ENCODE peak calls at places on chromosomes 12 and 14, in four cellular contexts. One of them, this sample, is unnamed.

GRCh38 chr12:105740337-105740736 is 398.4 kb downstream of the NUAK1 start:
- DNase-seq in T-cell: no peak
- DNase-seq in HEK293T: no peak
- DNase-seq in retinal pigment epithelial cell: no peak
- DNase-seq in this sample: peak

GRCh38 chr12:10554228-10554970 is 48.7 kb downstream of the EIF2S3B start:
- DNase-seq in T-cell: peak
- DNase-seq in HEK293T: no peak
- DNase-seq in retinal pigment epithelial cell: no peak
- DNase-seq in this sample: no peak

GRCh38 chr12:127579446-127579845 is 687.5 kb upstream of the TMEM132C start:
- DNase-seq in T-cell: no peak
- DNase-seq in HEK293T: no peak
- DNase-seq in retinal pigment epithelial cell: no peak
- DNase-seq in this sample: no peak

GRCh38 chr14:79265366-79265765 is 945.9 kb downstream of the DIO2 start:
- DNase-seq in T-cell: no peak
- DNase-seq in HEK293T: no peak
- DNase-seq in retinal pigment epithelial cell: no peak
- DNase-seq in this sample: no peak

GRCh38 chr14:39939023-39939422 is 506.8 kb upstream of the FBXO33 start:
- DNase-seq in T-cell: no peak
- DNase-seq in HEK293T: no peak
- DNase-seq in retinal pigment epithelial cell: no peak
- DNase-seq in this sample: no peak

GRCh38 chr12:47602949-47603558 is 102.8 kb downstream of the RPAP3 start:
- DNase-seq in T-cell: no peak
- DNase-seq in HEK293T: no peak
- DNase-seq in retinal pigment epithelial cell: no peak
- DNase-seq in this sample: no peak

GRCh38 chr12:109736552-109737108 is 23.0 kb downstream of the FAM222A start:
- DNase-seq in T-cell: no peak
- DNase-seq in HEK293T: peak
- DNase-seq in retinal pigment epithelial cell: no peak
- DNase-seq in this sample: peak

GRCh38 chr14:72796935-72797334 is 97.0 kb downstream of the DPF3 start:
- DNase-seq in T-cell: no peak
- DNase-seq in HEK293T: no peak
- DNase-seq in retinal pigment epithelial cell: no peak
- DNase-seq in this sample: no peak

GRCh38 chr12:53100466-53101151 is 2.7 kb upstream of the SOAT2 start:
- DNase-seq in T-cell: no peak
- DNase-seq in HEK293T: peak
- DNase-seq in retinal pigment epithelial cell: no peak
- DNase-seq in this sample: no peak

GRCh38 chr14:105034314-105035039 is 13.6 kb upstream of the CDCA4 start:
- DNase-seq in T-cell: no peak
- DNase-seq in HEK293T: no peak
- DNase-seq in retinal pigment epithelial cell: no peak
- DNase-seq in this sample: no peak

GRCh38 chr12:109961612-109962011 is 34.6 kb downstream of the GIT2 start:
- DNase-seq in T-cell: no peak
- DNase-seq in HEK293T: no peak
- DNase-seq in retinal pigment epithelial cell: no peak
- DNase-seq in this sample: no peak

GRCh38 chr12:46843811-46844210 is 18.0 kb upstream of the SLC38A4 start:
- DNase-seq in T-cell: no peak
- DNase-seq in HEK293T: no peak
- DNase-seq in retinal pigment epithelial cell: no peak
- DNase-seq in this sample: no peak

GRCh38 chr12:91331371-91331770 is 148.8 kb upstream of the DCN start:
- DNase-seq in T-cell: no peak
- DNase-seq in HEK293T: no peak
- DNase-seq in retinal pigment epithelial cell: no peak
- DNase-seq in this sample: no peak

GRCh38 chr14:57818511-57818910 is 47.4 kb downstream of the SLC35F4 start:
- DNase-seq in T-cell: no peak
- DNase-seq in HEK293T: no peak
- DNase-seq in retinal pigment epithelial cell: no peak
- DNase-seq in this sample: no peak

GRCh38 chr12:2052861-2053674 is at the start of gene CACNA1C:
- DNase-seq in T-cell: peak
- DNase-seq in HEK293T: peak
- DNase-seq in retinal pigment epithelial cell: peak
- DNase-seq in this sample: peak

GRCh38 chr12:112148031-112148513 is 22.7 kb downstream of the TRAFD1 start:
- DNase-seq in T-cell: no peak
- DNase-seq in HEK293T: no peak
- DNase-seq in retinal pigment epithelial cell: peak
- DNase-seq in this sample: no peak

GRCh38 chr12:67925077-67925476 is 64.2 kb upstream of the IFNG-AS1 start:
- DNase-seq in T-cell: no peak
- DNase-seq in HEK293T: no peak
- DNase-seq in retinal pigment epithelial cell: no peak
- DNase-seq in this sample: no peak

GRCh38 chr14:39265741-39266588 is 32.2 kb downstream of the MIA2 start:
- DNase-seq in T-cell: no peak
- DNase-seq in HEK293T: no peak
- DNase-seq in retinal pigment epithelial cell: peak
- DNase-seq in this sample: no peak

GRCh38 chr12:94073441-94074051 is 74.8 kb upstream of the PLXNC1 start:
- DNase-seq in T-cell: no peak
- DNase-seq in HEK293T: no peak
- DNase-seq in retinal pigment epithelial cell: no peak
- DNase-seq in this sample: no peak

GRCh38 chr12:98154850-98155249 is 360.5 kb upstream of the TMPO start:
- DNase-seq in T-cell: no peak
- DNase-seq in HEK293T: peak
- DNase-seq in retinal pigment epithelial cell: peak
- DNase-seq in this sample: peak

GRCh38 chr12:115636546-115636945 is 640.9 kb downstream of the MED13L start:
- DNase-seq in T-cell: no peak
- DNase-seq in HEK293T: no peak
- DNase-seq in retinal pigment epithelial cell: no peak
- DNase-seq in this sample: no peak

GRCh38 chr12:91763654-91764439 is 381.8 kb downstream of the BTG1 start:
- DNase-seq in T-cell: no peak
- DNase-seq in HEK293T: no peak
- DNase-seq in retinal pigment epithelial cell: no peak
- DNase-seq in this sample: no peak

GRCh38 chr12:79665488-79665887 is 25.3 kb downstream of the PAWR start:
- DNase-seq in T-cell: no peak
- DNase-seq in HEK293T: no peak
- DNase-seq in retinal pigment epithelial cell: no peak
- DNase-seq in this sample: no peak

GRCh38 chr12:52716061-52716460 is 12.7 kb upstream of the KRT77 start:
- DNase-seq in T-cell: no peak
- DNase-seq in HEK293T: no peak
- DNase-seq in retinal pigment epithelial cell: no peak
- DNase-seq in this sample: no peak

GRCh38 chr14:103593577-103593976 is 30.8 kb downstream of the COA8 start:
- DNase-seq in T-cell: no peak
- DNase-seq in HEK293T: no peak
- DNase-seq in retinal pigment epithelial cell: no peak
- DNase-seq in this sample: no peak